ENCODE peak calls at places on chromosomes 6 and 20, in seven cellular contexts. One of them, this sample, is unnamed.

GRCh38 chr6:18392346-18392877 is 5.3 kb downstream of the RNF144B start:
- DNase-seq in neural progenitor cell: no peak
- DNase-seq in D341Med: no peak
- DNase-seq in GM04503: no peak
- DNase-seq in stimulated activated CD4-positive, alpha-beta T cell treated with anti-CD3 and anti-CD28 coated beads, Interleukin-12 subunit alpha, Interleukin-12 subunit beta, amount 100 ng/mL, for 48 hours: no peak
- DNase-seq in CD4-positive, CD25-positive, alpha-beta regulatory T cell: no peak
- DNase-seq in NCI-H1105: no peak
- DNase-seq in this sample: no peak

GRCh38 chr6:127332383-127332961 is 10.9 kb downstream of the ECHDC1 start:
- DNase-seq in stimulated activated CD4-positive, alpha-beta T cell treated with anti-CD3 and anti-CD28 coated beads, Interleukin-12 subunit alpha, Interleukin-12 subunit beta, amount 100 ng/mL, for 48 hours: no peak
- DNase-seq in GM04503: no peak
- DNase-seq in CD4-positive, CD25-positive, alpha-beta regulatory T cell: no peak
- DNase-seq in NCI-H1105: no peak
- DNase-seq in D341Med: no peak
- DNase-seq in neural progenitor cell: no peak
- DNase-seq in this sample: no peak

GRCh38 chr20:36344517-36345132 is 38.5 kb downstream of the DLGAP4 start:
- DNase-seq in D341Med: no peak
- DNase-seq in NCI-H1105: no peak
- DNase-seq in CD4-positive, CD25-positive, alpha-beta regulatory T cell: peak
- DNase-seq in neural progenitor cell: peak
- DNase-seq in GM04503: no peak
- DNase-seq in stimulated activated CD4-positive, alpha-beta T cell treated with anti-CD3 and anti-CD28 coated beads, Interleukin-12 subunit alpha, Interleukin-12 subunit beta, amount 100 ng/mL, for 48 hours: no peak
- DNase-seq in this sample: peak

GRCh38 chr6:148893073-148893472 is 146.2 kb downstream of the UST start:
- DNase-seq in D341Med: no peak
- DNase-seq in GM04503: no peak
- DNase-seq in CD4-positive, CD25-positive, alpha-beta regulatory T cell: no peak
- DNase-seq in stimulated activated CD4-positive, alpha-beta T cell treated with anti-CD3 and anti-CD28 coated beads, Interleukin-12 subunit alpha, Interleukin-12 subunit beta, amount 100 ng/mL, for 48 hours: no peak
- DNase-seq in NCI-H1105: no peak
- DNase-seq in neural progenitor cell: no peak
- DNase-seq in this sample: no peak

GRCh38 chr20:64176548-64177419 is 12.5 kb downstream of the MYT1 start:
- DNase-seq in stimulated activated CD4-positive, alpha-beta T cell treated with anti-CD3 and anti-CD28 coated beads, Interleukin-12 subunit alpha, Interleukin-12 subunit beta, amount 100 ng/mL, for 48 hours: no peak
- DNase-seq in neural progenitor cell: no peak
- DNase-seq in D341Med: no peak
- DNase-seq in GM04503: no peak
- DNase-seq in NCI-H1105: no peak
- DNase-seq in CD4-positive, CD25-positive, alpha-beta regulatory T cell: no peak
- DNase-seq in this sample: no peak

GRCh38 chr6:92647630-92648029 is 771.7 kb downstream of the EPHA7 start:
- DNase-seq in NCI-H1105: peak
- DNase-seq in GM04503: no peak
- DNase-seq in D341Med: no peak
- DNase-seq in stimulated activated CD4-positive, alpha-beta T cell treated with anti-CD3 and anti-CD28 coated beads, Interleukin-12 subunit alpha, Interleukin-12 subunit beta, amount 100 ng/mL, for 48 hours: no peak
- DNase-seq in neural progenitor cell: no peak
- DNase-seq in CD4-positive, CD25-positive, alpha-beta regulatory T cell: no peak
- DNase-seq in this sample: no peak

GRCh38 chr6:83847179-83847578 is 6.0 kb upstream of the RIPPLY2 start:
- DNase-seq in stimulated activated CD4-positive, alpha-beta T cell treated with anti-CD3 and anti-CD28 coated beads, Interleukin-12 subunit alpha, Interleukin-12 subunit beta, amount 100 ng/mL, for 48 hours: no peak
- DNase-seq in GM04503: no peak
- DNase-seq in neural progenitor cell: no peak
- DNase-seq in D341Med: no peak
- DNase-seq in NCI-H1105: no peak
- DNase-seq in CD4-positive, CD25-positive, alpha-beta regulatory T cell: no peak
- DNase-seq in this sample: no peak

GRCh38 chr6:25882066-25882496 is 8.0 kb upstream of the SLC17A3 start:
- DNase-seq in NCI-H1105: no peak
- DNase-seq in GM04503: no peak
- DNase-seq in CD4-positive, CD25-positive, alpha-beta regulatory T cell: no peak
- DNase-seq in D341Med: no peak
- DNase-seq in stimulated activated CD4-positive, alpha-beta T cell treated with anti-CD3 and anti-CD28 coated beads, Interleukin-12 subunit alpha, Interleukin-12 subunit beta, amount 100 ng/mL, for 48 hours: peak
- DNase-seq in neural progenitor cell: peak
- DNase-seq in this sample: no peak

GRCh38 chr20:61297981-61298380 is 45.9 kb downstream of the CDH4 start:
- DNase-seq in D341Med: no peak
- DNase-seq in CD4-positive, CD25-positive, alpha-beta regulatory T cell: no peak
- DNase-seq in GM04503: no peak
- DNase-seq in neural progenitor cell: no peak
- DNase-seq in stimulated activated CD4-positive, alpha-beta T cell treated with anti-CD3 and anti-CD28 coated beads, Interleukin-12 subunit alpha, Interleukin-12 subunit beta, amount 100 ng/mL, for 48 hours: no peak
- DNase-seq in NCI-H1105: no peak
- DNase-seq in this sample: no peak

GRCh38 chr20:39849664-39850063 is 839.4 kb downstream of the MAFB start:
- DNase-seq in NCI-H1105: no peak
- DNase-seq in GM04503: peak
- DNase-seq in neural progenitor cell: no peak
- DNase-seq in D341Med: no peak
- DNase-seq in CD4-positive, CD25-positive, alpha-beta regulatory T cell: no peak
- DNase-seq in stimulated activated CD4-positive, alpha-beta T cell treated with anti-CD3 and anti-CD28 coated beads, Interleukin-12 subunit alpha, Interleukin-12 subunit beta, amount 100 ng/mL, for 48 hours: no peak
- DNase-seq in this sample: no peak

GRCh38 chr6:110002676-110003075 is 24.6 kb downstream of the GPR6 start:
- DNase-seq in GM04503: no peak
- DNase-seq in CD4-positive, CD25-positive, alpha-beta regulatory T cell: no peak
- DNase-seq in stimulated activated CD4-positive, alpha-beta T cell treated with anti-CD3 and anti-CD28 coated beads, Interleukin-12 subunit alpha, Interleukin-12 subunit beta, amount 100 ng/mL, for 48 hours: no peak
- DNase-seq in neural progenitor cell: no peak
- DNase-seq in NCI-H1105: no peak
- DNase-seq in D341Med: no peak
- DNase-seq in this sample: no peak

GRCh38 chr6:42429836-42430235 is 21.9 kb downstream of the TRERF1 start:
- DNase-seq in D341Med: no peak
- DNase-seq in CD4-positive, CD25-positive, alpha-beta regulatory T cell: no peak
- DNase-seq in GM04503: no peak
- DNase-seq in NCI-H1105: no peak
- DNase-seq in stimulated activated CD4-positive, alpha-beta T cell treated with anti-CD3 and anti-CD28 coated beads, Interleukin-12 subunit alpha, Interleukin-12 subunit beta, amount 100 ng/mL, for 48 hours: no peak
- DNase-seq in neural progenitor cell: no peak
- DNase-seq in this sample: no peak

GRCh38 chr20:62482136-62482833 is 6.5 kb upstream of the GATA5 start:
- DNase-seq in neural progenitor cell: peak
- DNase-seq in NCI-H1105: no peak
- DNase-seq in GM04503: no peak
- DNase-seq in CD4-positive, CD25-positive, alpha-beta regulatory T cell: no peak
- DNase-seq in D341Med: no peak
- DNase-seq in stimulated activated CD4-positive, alpha-beta T cell treated with anti-CD3 and anti-CD28 coated beads, Interleukin-12 subunit alpha, Interleukin-12 subunit beta, amount 100 ng/mL, for 48 hours: no peak
- DNase-seq in this sample: no peak

GRCh38 chr20:49426873-49427272 is 55.6 kb downstream of the KCNB1 start:
- DNase-seq in neural progenitor cell: no peak
- DNase-seq in D341Med: no peak
- DNase-seq in GM04503: no peak
- DNase-seq in CD4-positive, CD25-positive, alpha-beta regulatory T cell: no peak
- DNase-seq in NCI-H1105: no peak
- DNase-seq in stimulated activated CD4-positive, alpha-beta T cell treated with anti-CD3 and anti-CD28 coated beads, Interleukin-12 subunit alpha, Interleukin-12 subunit beta, amount 100 ng/mL, for 48 hours: no peak
- DNase-seq in this sample: peak

GRCh38 chr6:166487148-166487547 is 99.3 kb downstream of the RAMACL start:
- DNase-seq in stimulated activated CD4-positive, alpha-beta T cell treated with anti-CD3 and anti-CD28 coated beads, Interleukin-12 subunit alpha, Interleukin-12 subunit beta, amount 100 ng/mL, for 48 hours: no peak
- DNase-seq in CD4-positive, CD25-positive, alpha-beta regulatory T cell: no peak
- DNase-seq in GM04503: no peak
- DNase-seq in neural progenitor cell: no peak
- DNase-seq in NCI-H1105: no peak
- DNase-seq in D341Med: no peak
- DNase-seq in this sample: no peak

GRCh38 chr6:90219168-90219985 is 77.3 kb downstream of the BACH2 start:
- DNase-seq in NCI-H1105: peak
- DNase-seq in CD4-positive, CD25-positive, alpha-beta regulatory T cell: no peak
- DNase-seq in D341Med: peak
- DNase-seq in neural progenitor cell: peak
- DNase-seq in GM04503: peak
- DNase-seq in stimulated activated CD4-positive, alpha-beta T cell treated with anti-CD3 and anti-CD28 coated beads, Interleukin-12 subunit alpha, Interleukin-12 subunit beta, amount 100 ng/mL, for 48 hours: no peak
- DNase-seq in this sample: no peak

GRCh38 chr6:25296980-25297379 is 17.8 kb downstream of the CARMIL1 start:
- DNase-seq in D341Med: no peak
- DNase-seq in GM04503: no peak
- DNase-seq in NCI-H1105: no peak
- DNase-seq in stimulated activated CD4-positive, alpha-beta T cell treated with anti-CD3 and anti-CD28 coated beads, Interleukin-12 subunit alpha, Interleukin-12 subunit beta, amount 100 ng/mL, for 48 hours: no peak
- DNase-seq in neural progenitor cell: no peak
- DNase-seq in CD4-positive, CD25-positive, alpha-beta regulatory T cell: no peak
- DNase-seq in this sample: no peak

GRCh38 chr6:35082046-35082732 is 59.0 kb downstream of the TCP11 start:
- DNase-seq in stimulated activated CD4-positive, alpha-beta T cell treated with anti-CD3 and anti-CD28 coated beads, Interleukin-12 subunit alpha, Interleukin-12 subunit beta, amount 100 ng/mL, for 48 hours: no peak
- DNase-seq in D341Med: no peak
- DNase-seq in NCI-H1105: no peak
- DNase-seq in neural progenitor cell: no peak
- DNase-seq in CD4-positive, CD25-positive, alpha-beta regulatory T cell: no peak
- DNase-seq in GM04503: no peak
- DNase-seq in this sample: peak

GRCh38 chr20:55880361-55880760 is 125.0 kb downstream of the CBLN4 start:
- DNase-seq in NCI-H1105: no peak
- DNase-seq in GM04503: no peak
- DNase-seq in CD4-positive, CD25-positive, alpha-beta regulatory T cell: no peak
- DNase-seq in D341Med: no peak
- DNase-seq in neural progenitor cell: no peak
- DNase-seq in stimulated activated CD4-positive, alpha-beta T cell treated with anti-CD3 and anti-CD28 coated beads, Interleukin-12 subunit alpha, Interleukin-12 subunit beta, amount 100 ng/mL, for 48 hours: no peak
- DNase-seq in this sample: no peak

GRCh38 chr6:40947876-40948514 is 91.0 kb downstream of the UNC5CL start:
- DNase-seq in CD4-positive, CD25-positive, alpha-beta regulatory T cell: no peak
- DNase-seq in GM04503: peak
- DNase-seq in D341Med: no peak
- DNase-seq in stimulated activated CD4-positive, alpha-beta T cell treated with anti-CD3 and anti-CD28 coated beads, Interleukin-12 subunit alpha, Interleukin-12 subunit beta, amount 100 ng/mL, for 48 hours: no peak
- DNase-seq in NCI-H1105: no peak
- DNase-seq in neural progenitor cell: no peak
- DNase-seq in this sample: no peak

GRCh38 chr6:52834481-52834880 is 6.1 kb downstream of the GSTA5 start:
- DNase-seq in NCI-H1105: no peak
- DNase-seq in D341Med: no peak
- DNase-seq in GM04503: peak
- DNase-seq in CD4-positive, CD25-positive, alpha-beta regulatory T cell: no peak
- DNase-seq in stimulated activated CD4-positive, alpha-beta T cell treated with anti-CD3 and anti-CD28 coated beads, Interleukin-12 subunit alpha, Interleukin-12 subunit beta, amount 100 ng/mL, for 48 hours: no peak
- DNase-seq in neural progenitor cell: no peak
- DNase-seq in this sample: no peak

GRCh38 chr6:166056637-166057036 is 111.0 kb downstream of the TBXT start:
- DNase-seq in D341Med: no peak
- DNase-seq in neural progenitor cell: no peak
- DNase-seq in NCI-H1105: no peak
- DNase-seq in stimulated activated CD4-positive, alpha-beta T cell treated with anti-CD3 and anti-CD28 coated beads, Interleukin-12 subunit alpha, Interleukin-12 subunit beta, amount 100 ng/mL, for 48 hours: no peak
- DNase-seq in CD4-positive, CD25-positive, alpha-beta regulatory T cell: no peak
- DNase-seq in GM04503: no peak
- DNase-seq in this sample: no peak

GRCh38 chr6:158797331-158798202 is 21.6 kb downstream of the EZR start:
- DNase-seq in stimulated activated CD4-positive, alpha-beta T cell treated with anti-CD3 and anti-CD28 coated beads, Interleukin-12 subunit alpha, Interleukin-12 subunit beta, amount 100 ng/mL, for 48 hours: no peak
- DNase-seq in NCI-H1105: no peak
- DNase-seq in neural progenitor cell: no peak
- DNase-seq in D341Med: no peak
- DNase-seq in CD4-positive, CD25-positive, alpha-beta regulatory T cell: no peak
- DNase-seq in GM04503: peak
- DNase-seq in this sample: no peak

GRCh38 chr20:60215786-60216730 is 257.8 kb downstream of the CDH26 start:
- DNase-seq in D341Med: no peak
- DNase-seq in stimulated activated CD4-positive, alpha-beta T cell treated with anti-CD3 and anti-CD28 coated beads, Interleukin-12 subunit alpha, Interleukin-12 subunit beta, amount 100 ng/mL, for 48 hours: no peak
- DNase-seq in NCI-H1105: no peak
- DNase-seq in neural progenitor cell: no peak
- DNase-seq in CD4-positive, CD25-positive, alpha-beta regulatory T cell: no peak
- DNase-seq in GM04503: no peak
- DNase-seq in this sample: no peak

GRCh38 chr6:146135167-146135566 is 106.3 kb downstream of the GRM1 start:
- DNase-seq in GM04503: no peak
- DNase-seq in D341Med: no peak
- DNase-seq in stimulated activated CD4-positive, alpha-beta T cell treated with anti-CD3 and anti-CD28 coated beads, Interleukin-12 subunit alpha, Interleukin-12 subunit beta, amount 100 ng/mL, for 48 hours: no peak
- DNase-seq in CD4-positive, CD25-positive, alpha-beta regulatory T cell: no peak
- DNase-seq in NCI-H1105: no peak
- DNase-seq in neural progenitor cell: no peak
- DNase-seq in this sample: no peak

GRCh38 chr6:64376394-64376793 is 740.8 kb downstream of the PHF3 start:
- DNase-seq in CD4-positive, CD25-positive, alpha-beta regulatory T cell: no peak
- DNase-seq in D341Med: no peak
- DNase-seq in NCI-H1105: no peak
- DNase-seq in neural progenitor cell: peak
- DNase-seq in GM04503: no peak
- DNase-seq in stimulated activated CD4-positive, alpha-beta T cell treated with anti-CD3 and anti-CD28 coated beads, Interleukin-12 subunit alpha, Interleukin-12 subunit beta, amount 100 ng/mL, for 48 hours: no peak
- DNase-seq in this sample: no peak

GRCh38 chr20:61520761-61521460 is 268.9 kb downstream of the CDH4 start:
- DNase-seq in stimulated activated CD4-positive, alpha-beta T cell treated with anti-CD3 and anti-CD28 coated beads, Interleukin-12 subunit alpha, Interleukin-12 subunit beta, amount 100 ng/mL, for 48 hours: no peak
- DNase-seq in D341Med: no peak
- DNase-seq in GM04503: peak
- DNase-seq in neural progenitor cell: no peak
- DNase-seq in NCI-H1105: no peak
- DNase-seq in CD4-positive, CD25-positive, alpha-beta regulatory T cell: no peak
- DNase-seq in this sample: peak

GRCh38 chr6:157428418-157429202 is 47.6 kb downstream of the ZDHHC14 start:
- DNase-seq in CD4-positive, CD25-positive, alpha-beta regulatory T cell: no peak
- DNase-seq in stimulated activated CD4-positive, alpha-beta T cell treated with anti-CD3 and anti-CD28 coated beads, Interleukin-12 subunit alpha, Interleukin-12 subunit beta, amount 100 ng/mL, for 48 hours: peak
- DNase-seq in neural progenitor cell: peak
- DNase-seq in D341Med: no peak
- DNase-seq in GM04503: no peak
- DNase-seq in NCI-H1105: no peak
- DNase-seq in this sample: no peak

GRCh38 chr20:19457551-19457950 is 245.1 kb downstream of the SLC24A3 start:
- DNase-seq in neural progenitor cell: no peak
- DNase-seq in D341Med: no peak
- DNase-seq in stimulated activated CD4-positive, alpha-beta T cell treated with anti-CD3 and anti-CD28 coated beads, Interleukin-12 subunit alpha, Interleukin-12 subunit beta, amount 100 ng/mL, for 48 hours: no peak
- DNase-seq in CD4-positive, CD25-positive, alpha-beta regulatory T cell: no peak
- DNase-seq in NCI-H1105: no peak
- DNase-seq in GM04503: no peak
- DNase-seq in this sample: no peak

GRCh38 chr6:47138046-47138445 is 95.9 kb upstream of the ADGRF1 start:
- DNase-seq in stimulated activated CD4-positive, alpha-beta T cell treated with anti-CD3 and anti-CD28 coated beads, Interleukin-12 subunit alpha, Interleukin-12 subunit beta, amount 100 ng/mL, for 48 hours: no peak
- DNase-seq in NCI-H1105: no peak
- DNase-seq in CD4-positive, CD25-positive, alpha-beta regulatory T cell: no peak
- DNase-seq in D341Med: no peak
- DNase-seq in neural progenitor cell: no peak
- DNase-seq in GM04503: no peak
- DNase-seq in this sample: no peak

GRCh38 chr6:87494761-87495422 is 22.1 kb downstream of the SLC35A1 start:
- DNase-seq in NCI-H1105: no peak
- DNase-seq in stimulated activated CD4-positive, alpha-beta T cell treated with anti-CD3 and anti-CD28 coated beads, Interleukin-12 subunit alpha, Interleukin-12 subunit beta, amount 100 ng/mL, for 48 hours: no peak
- DNase-seq in CD4-positive, CD25-positive, alpha-beta regulatory T cell: no peak
- DNase-seq in neural progenitor cell: no peak
- DNase-seq in D341Med: no peak
- DNase-seq in GM04503: no peak
- DNase-seq in this sample: no peak

GRCh38 chr6:5520796-5521195 is 259.5 kb downstream of the FARS2 start:
- DNase-seq in CD4-positive, CD25-positive, alpha-beta regulatory T cell: no peak
- DNase-seq in D341Med: no peak
- DNase-seq in stimulated activated CD4-positive, alpha-beta T cell treated with anti-CD3 and anti-CD28 coated beads, Interleukin-12 subunit alpha, Interleukin-12 subunit beta, amount 100 ng/mL, for 48 hours: no peak
- DNase-seq in neural progenitor cell: no peak
- DNase-seq in NCI-H1105: no peak
- DNase-seq in GM04503: no peak
- DNase-seq in this sample: no peak

This sample was measured in NB4.